ENCODE peak calls at places on chromosomes 1 and 21, in nine cellular contexts. One of them, this sample, is unnamed. For H3K9me3, the result is how much of the 10 kb centered on the place peaks cover.

GRCh38 chr21:28992526-28993292 is at the start of gene LTN1:
- DNase-seq in lower lobe of right lung: peak
- DNase-seq in IMR-90: peak
- DNase-seq in OCI-LY7: peak
- DNase-seq in effector memory CD4-positive, alpha-beta T cell: peak
- DNase-seq in transverse colon: peak
- DNase-seq in heart right ventricle: peak
- DNase-seq in GM23248: peak
- DNase-seq in left lung: peak
- DNase-seq in this sample: peak

GRCh38 chr1:25669781-25670567 is 53.4 kb downstream of the MAN1C1 start:
- DNase-seq in IMR-90: no peak
- DNase-seq in transverse colon: no peak
- DNase-seq in effector memory CD4-positive, alpha-beta T cell: no peak
- DNase-seq in left lung: no peak
- DNase-seq in heart right ventricle: no peak
- DNase-seq in OCI-LY7: no peak
- DNase-seq in lower lobe of right lung: no peak
- DNase-seq in GM23248: no peak
- DNase-seq in this sample: no peak

GRCh38 chr1:169106095-169106920 is at the start of gene ATP1B1:
- DNase-seq in lower lobe of right lung: peak
- DNase-seq in effector memory CD4-positive, alpha-beta T cell: peak
- DNase-seq in IMR-90: peak
- DNase-seq in heart right ventricle: peak
- DNase-seq in GM23248: peak
- DNase-seq in transverse colon: peak
- DNase-seq in left lung: peak
- DNase-seq in OCI-LY7: peak
- DNase-seq in this sample: peak

GRCh38 chr1:201750934-201751333 is 78.0 kb upstream of the IPO9 start:
- DNase-seq in effector memory CD4-positive, alpha-beta T cell: no peak
- DNase-seq in heart right ventricle: no peak
- DNase-seq in lower lobe of right lung: no peak
- DNase-seq in IMR-90: peak
- DNase-seq in left lung: no peak
- DNase-seq in OCI-LY7: no peak
- DNase-seq in transverse colon: no peak
- DNase-seq in GM23248: peak
- DNase-seq in this sample: no peak

GRCh38 chr1:166884040-166884642 is 8.1 kb upstream of the TADA1 start:
- DNase-seq in lower lobe of right lung: peak
- DNase-seq in left lung: peak
- DNase-seq in GM23248: peak
- DNase-seq in effector memory CD4-positive, alpha-beta T cell: no peak
- DNase-seq in transverse colon: peak
- DNase-seq in OCI-LY7: no peak
- DNase-seq in IMR-90: peak
- DNase-seq in heart right ventricle: peak
- DNase-seq in this sample: peak

GRCh38 chr1:41286992-41287391 is 44.9 kb upstream of the SCMH1 start:
- DNase-seq in OCI-LY7: no peak
- DNase-seq in IMR-90: no peak
- DNase-seq in transverse colon: no peak
- DNase-seq in left lung: no peak
- DNase-seq in GM23248: no peak
- DNase-seq in heart right ventricle: no peak
- DNase-seq in lower lobe of right lung: no peak
- DNase-seq in effector memory CD4-positive, alpha-beta T cell: no peak
- DNase-seq in this sample: no peak

GRCh38 chr1:173113015-173113741 is 62.4 kb upstream of the TNFSF18 start:
- DNase-seq in left lung: no peak
- DNase-seq in heart right ventricle: no peak
- DNase-seq in GM23248: peak
- DNase-seq in lower lobe of right lung: no peak
- DNase-seq in effector memory CD4-positive, alpha-beta T cell: no peak
- DNase-seq in OCI-LY7: no peak
- DNase-seq in transverse colon: no peak
- DNase-seq in IMR-90: peak
- DNase-seq in this sample: no peak

GRCh38 chr1:119966681-119967080 is 70.4 kb upstream of the ADAM30 start:
- DNase-seq in left lung: no peak
- DNase-seq in effector memory CD4-positive, alpha-beta T cell: no peak
- DNase-seq in transverse colon: no peak
- DNase-seq in lower lobe of right lung: no peak
- DNase-seq in GM23248: no peak
- DNase-seq in OCI-LY7: no peak
- DNase-seq in IMR-90: no peak
- DNase-seq in heart right ventricle: no peak
- DNase-seq in this sample: no peak

GRCh38 chr1:62353853-62354252 is 34.6 kb upstream of the KANK4 start:
- DNase-seq in heart right ventricle: no peak
- DNase-seq in GM23248: no peak
- DNase-seq in left lung: no peak
- DNase-seq in IMR-90: no peak
- DNase-seq in transverse colon: no peak
- DNase-seq in lower lobe of right lung: no peak
- DNase-seq in OCI-LY7: no peak
- DNase-seq in effector memory CD4-positive, alpha-beta T cell: no peak
- DNase-seq in this sample: no peak

GRCh38 chr21:25916226-25916625 is 181.5 kb downstream of the GABPA start:
- DNase-seq in OCI-LY7: no peak
- DNase-seq in lower lobe of right lung: no peak
- DNase-seq in effector memory CD4-positive, alpha-beta T cell: no peak
- DNase-seq in transverse colon: no peak
- DNase-seq in heart right ventricle: no peak
- DNase-seq in GM23248: no peak
- DNase-seq in left lung: no peak
- DNase-seq in IMR-90: no peak
- DNase-seq in this sample: no peak

DNA sequence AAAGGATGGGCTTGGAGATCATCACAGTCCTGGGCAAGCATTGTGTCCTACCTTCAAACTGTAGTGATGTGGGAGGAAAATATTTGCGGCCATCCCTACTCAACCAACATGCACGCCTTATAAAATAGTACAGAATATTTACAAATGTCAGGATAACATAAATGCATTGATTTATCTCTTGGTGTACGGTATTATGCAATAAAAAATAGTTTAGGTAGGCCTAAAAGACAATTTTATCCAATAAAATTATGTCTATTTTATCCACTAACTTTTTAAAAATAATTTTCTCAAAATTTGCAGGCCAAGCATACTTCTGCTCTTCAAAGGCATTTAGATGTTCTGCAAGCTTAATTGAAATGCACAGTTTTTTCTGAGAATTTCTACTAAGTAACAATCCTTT is at the start of gene OR2T1:
- DNase-seq in transverse colon: no peak
- DNase-seq in heart right ventricle: no peak
- DNase-seq in GM23248: no peak
- DNase-seq in left lung: no peak
- DNase-seq in lower lobe of right lung: no peak
- DNase-seq in IMR-90: no peak
- DNase-seq in effector memory CD4-positive, alpha-beta T cell: no peak
- DNase-seq in OCI-LY7: no peak
- DNase-seq in this sample: no peak
- H3K9me3 ChIP-seq in transverse colon: under half
- H3K9me3 ChIP-seq in heart right ventricle: under half
- H3K9me3 ChIP-seq in GM23248: under half
- H3K9me3 ChIP-seq in left lung: under half
- H3K9me3 ChIP-seq in lower lobe of right lung: under half
- H3K9me3 ChIP-seq in IMR-90: under half
- H3K9me3 ChIP-seq in effector memory CD4-positive, alpha-beta T cell: under half
- H3K9me3 ChIP-seq in OCI-LY7: under half
- H3K9me3 ChIP-seq in this sample: under half

GRCh38 chr1:2936568-2937515 is 84.4 kb upstream of the ACTRT2 start:
- DNase-seq in OCI-LY7: no peak
- DNase-seq in transverse colon: no peak
- DNase-seq in effector memory CD4-positive, alpha-beta T cell: no peak
- DNase-seq in lower lobe of right lung: peak
- DNase-seq in IMR-90: no peak
- DNase-seq in heart right ventricle: no peak
- DNase-seq in left lung: no peak
- DNase-seq in GM23248: no peak
- DNase-seq in this sample: no peak

GRCh38 chr1:2940178-2940577 is 81.1 kb upstream of the ACTRT2 start:
- DNase-seq in IMR-90: no peak
- DNase-seq in heart right ventricle: no peak
- DNase-seq in effector memory CD4-positive, alpha-beta T cell: no peak
- DNase-seq in lower lobe of right lung: peak
- DNase-seq in transverse colon: no peak
- DNase-seq in OCI-LY7: no peak
- DNase-seq in left lung: no peak
- DNase-seq in GM23248: no peak
- DNase-seq in this sample: no peak

GRCh38 chr1:2939041-2939552 is 82.2 kb upstream of the ACTRT2 start:
- DNase-seq in IMR-90: no peak
- DNase-seq in effector memory CD4-positive, alpha-beta T cell: no peak
- DNase-seq in GM23248: no peak
- DNase-seq in left lung: no peak
- DNase-seq in lower lobe of right lung: peak
- DNase-seq in transverse colon: no peak
- DNase-seq in heart right ventricle: no peak
- DNase-seq in OCI-LY7: no peak
- DNase-seq in this sample: no peak

GRCh38 chr1:2935766-2936390 is 85.4 kb upstream of the ACTRT2 start:
- DNase-seq in left lung: no peak
- DNase-seq in GM23248: no peak
- DNase-seq in IMR-90: no peak
- DNase-seq in effector memory CD4-positive, alpha-beta T cell: no peak
- DNase-seq in heart right ventricle: no peak
- DNase-seq in transverse colon: no peak
- DNase-seq in lower lobe of right lung: peak
- DNase-seq in OCI-LY7: no peak
- DNase-seq in this sample: no peak

GRCh38 chr1:2937805-2938204 is 83.5 kb upstream of the ACTRT2 start:
- DNase-seq in effector memory CD4-positive, alpha-beta T cell: no peak
- DNase-seq in lower lobe of right lung: peak
- DNase-seq in GM23248: no peak
- DNase-seq in IMR-90: no peak
- DNase-seq in OCI-LY7: no peak
- DNase-seq in heart right ventricle: no peak
- DNase-seq in left lung: no peak
- DNase-seq in transverse colon: no peak
- DNase-seq in this sample: no peak
- H3K9me3 ChIP-seq in effector memory CD4-positive, alpha-beta T cell: under half
- H3K9me3 ChIP-seq in lower lobe of right lung: under half
- H3K9me3 ChIP-seq in GM23248: under half
- H3K9me3 ChIP-seq in IMR-90: half or more
- H3K9me3 ChIP-seq in OCI-LY7: under half
- H3K9me3 ChIP-seq in heart right ventricle: under half
- H3K9me3 ChIP-seq in left lung: under half
- H3K9me3 ChIP-seq in transverse colon: under half
- H3K9me3 ChIP-seq in this sample: under half

GRCh38 chr1:100896481-100896982 is 642 bp downstream of the SLC30A7 start:
- DNase-seq in lower lobe of right lung: no peak
- DNase-seq in OCI-LY7: peak
- DNase-seq in effector memory CD4-positive, alpha-beta T cell: peak
- DNase-seq in IMR-90: peak
- DNase-seq in transverse colon: peak
- DNase-seq in left lung: no peak
- DNase-seq in heart right ventricle: peak
- DNase-seq in GM23248: peak
- DNase-seq in this sample: peak
- H3K9me3 ChIP-seq in lower lobe of right lung: under half
- H3K9me3 ChIP-seq in OCI-LY7: under half
- H3K9me3 ChIP-seq in effector memory CD4-positive, alpha-beta T cell: under half
- H3K9me3 ChIP-seq in IMR-90: under half
- H3K9me3 ChIP-seq in transverse colon: under half
- H3K9me3 ChIP-seq in left lung: under half
- H3K9me3 ChIP-seq in heart right ventricle: under half
- H3K9me3 ChIP-seq in GM23248: under half
- H3K9me3 ChIP-seq in this sample: under half

GRCh38 chr21:34141373-34141772 is 68.0 kb downstream of the MRPS6 start:
- DNase-seq in lower lobe of right lung: no peak
- DNase-seq in GM23248: no peak
- DNase-seq in heart right ventricle: no peak
- DNase-seq in OCI-LY7: no peak
- DNase-seq in effector memory CD4-positive, alpha-beta T cell: no peak
- DNase-seq in IMR-90: no peak
- DNase-seq in transverse colon: no peak
- DNase-seq in left lung: no peak
- DNase-seq in this sample: no peak

GRCh38 chr21:34148826-34149558 is 75.6 kb downstream of the MRPS6 start:
- DNase-seq in transverse colon: no peak
- DNase-seq in IMR-90: no peak
- DNase-seq in GM23248: no peak
- DNase-seq in OCI-LY7: no peak
- DNase-seq in effector memory CD4-positive, alpha-beta T cell: no peak
- DNase-seq in left lung: no peak
- DNase-seq in heart right ventricle: no peak
- DNase-seq in lower lobe of right lung: no peak
- DNase-seq in this sample: no peak

GRCh38 chr21:34144224-34144623 is 70.8 kb downstream of the MRPS6 start:
- DNase-seq in left lung: no peak
- DNase-seq in lower lobe of right lung: no peak
- DNase-seq in OCI-LY7: no peak
- DNase-seq in IMR-90: no peak
- DNase-seq in effector memory CD4-positive, alpha-beta T cell: no peak
- DNase-seq in transverse colon: no peak
- DNase-seq in heart right ventricle: no peak
- DNase-seq in GM23248: no peak
- DNase-seq in this sample: no peak

GRCh38 chr21:34147835-34148804 is 74.7 kb downstream of the MRPS6 start:
- DNase-seq in left lung: no peak
- DNase-seq in OCI-LY7: no peak
- DNase-seq in transverse colon: no peak
- DNase-seq in effector memory CD4-positive, alpha-beta T cell: no peak
- DNase-seq in heart right ventricle: no peak
- DNase-seq in IMR-90: peak
- DNase-seq in lower lobe of right lung: no peak
- DNase-seq in GM23248: peak
- DNase-seq in this sample: no peak

GRCh38 chr21:34143783-34144182 is 70.4 kb downstream of the MRPS6 start:
- DNase-seq in effector memory CD4-positive, alpha-beta T cell: no peak
- DNase-seq in heart right ventricle: no peak
- DNase-seq in GM23248: no peak
- DNase-seq in IMR-90: no peak
- DNase-seq in OCI-LY7: no peak
- DNase-seq in transverse colon: no peak
- DNase-seq in lower lobe of right lung: no peak
- DNase-seq in left lung: no peak
- DNase-seq in this sample: no peak
- H3K9me3 ChIP-seq in effector memory CD4-positive, alpha-beta T cell: under half
- H3K9me3 ChIP-seq in heart right ventricle: under half
- H3K9me3 ChIP-seq in GM23248: under half
- H3K9me3 ChIP-seq in IMR-90: under half
- H3K9me3 ChIP-seq in OCI-LY7: under half
- H3K9me3 ChIP-seq in transverse colon: under half
- H3K9me3 ChIP-seq in lower lobe of right lung: under half
- H3K9me3 ChIP-seq in left lung: under half
- H3K9me3 ChIP-seq in this sample: under half